ENCODE peak calls at places on chromosomes 4 and X, in eight cellular contexts. N is activated CD4-positive, alpha-beta T cell treated with anti-CD3 and anti-CD28 coated beads for 24 hours; I is stimulated activated CD4-positive, alpha-beta T cell treated with anti-CD3 and anti-CD28 coated beads, Interleukin-15, amount 100 ng/mL, for 1 hour; K is EH; G is T-helper 2 cell; F is prostate gland; H is lung; V is T-helper 9 cell. A is an unnamed sample.

GRCh38 chr4:148007789-148008188 is 275.9 kb downstream of the ARHGAP10 start:
- DNase-seq in F (no peak), N (no peak), K (no peak), G (no peak), V (no peak), H (no peak), I (no peak), A (no peak)

GRCh38 chr4:83708500-83709175 is 172.7 kb downstream of the GPAT3 start:
- DNase-seq in V (no peak), K (no peak), N (no peak), G (no peak), I (no peak), F (no peak), H (no peak), A (no peak)

GRCh38 chrX:21166302-21166982 is 207.8 kb upstream of the CNKSR2 start:
- DNase-seq in K (peak), N (no peak), I (no peak), V (no peak), H (no peak), G (no peak), F (no peak), A (no peak)

GRCh38 chr4:16875487-16875886 is 23.0 kb downstream of the LDB2 start:
- DNase-seq in N (no peak), H (no peak), F (no peak), G (no peak), K (peak), I (no peak), V (no peak), A (no peak)

GRCh38 chrX:19886888-19887531 is 390 bp downstream of the SH3KBP1 start:
- DNase-seq in V (peak), G (no peak), N (no peak), K (peak), I (no peak), F (no peak), H (no peak), A (no peak)

GRCh38 chrX:56462389-56462788 is 101.0 kb upstream of the UBQLN2 start:
- DNase-seq in K (no peak), H (no peak), G (no peak), N (no peak), F (no peak), V (no peak), I (no peak), A (no peak)

GRCh38 chrX:120310861-120311631 is at the start of gene TMEM255A:
- DNase-seq in H (no peak), G (no peak), I (no peak), K (peak), F (no peak), V (no peak), N (no peak), A (no peak)

GRCh38 chr4:29051381-29051965 is 1668.7 kb upstream of the PCDH7 start:
- DNase-seq in V (no peak), K (no peak), G (no peak), F (no peak), H (no peak), N (no peak), I (no peak), A (no peak)

GRCh38 chr4:8568068-8568668 is 12.0 kb upstream of the GPR78 start:
- DNase-seq in H (no peak), G (no peak), N (no peak), F (no peak), V (no peak), K (peak), I (no peak), A (no peak)

GRCh38 chr4:65343342-65343741 is 326.9 kb downstream of the EPHA5 start:
- DNase-seq in N (no peak), I (no peak), K (no peak), G (no peak), V (no peak), F (no peak), H (no peak), A (no peak)

GRCh38 chr4:78019494-78019893 is 37.6 kb upstream of the FRAS1 start:
- DNase-seq in K (no peak), I (no peak), V (no peak), N (no peak), F (no peak), H (no peak), G (no peak), A (no peak)

GRCh38 chrX:110086916-110087484 is 84.1 kb downstream of the TMEM164 start:
- DNase-seq in F (no peak), G (no peak), H (no peak), I (no peak), V (no peak), K (peak), N (no peak), A (peak)

A was measured in epithelial cell of prostate.